ENCODE peak calls at places on chromosomes 13 and 19, in seven cellular contexts. J is HAP-1; T is EH; Z is NCI-H446 treated with DMSO at 0.1 percent for 48 hours; Q is ACHN; I is fibroblast of the conjunctiva; M is stimulated activated CD4-positive, alpha-beta T cell treated with anti-CD3 and anti-CD28 coated beads, Interleukin-1b, Interleukin-23, amount 100 ng/mL, for 1 hour. K is an unnamed sample.
A peak's percentile ranks its signal among the peaks of the same experiment; 100 is the strongest.

GRCh38 chr19:38713227-38713649 is 31.0 kb downstream of the CAPN12 start:
- DNase-seq in J (no peak), T (no peak), Q (no peak), I (peak; percentile 86), M (no peak), Z (no peak), K (no peak)

GRCh38 chr13:98447881-98448641 is 128.8 kb downstream of the STK24 start:
- DNase-seq in Z (no peak), Q (no peak), J (peak; percentile 75), I (no peak), T (peak; percentile 48), M (no peak), K (peak; percentile 79)

GRCh38 chr19:5214371-5214770 is 126.2 kb downstream of the PTPRS start:
- DNase-seq in T (no peak), Q (no peak), Z (no peak), J (no peak), M (no peak), I (no peak), K (no peak)

GRCh38 chr19:7522072-7522922 is at the start of gene MCOLN1:
- DNase-seq in J (peak; percentile 100), Z (peak; percentile 91), M (peak; percentile 99), I (peak; percentile 95), Q (peak; percentile 95), T (peak; percentile 97), K (peak; percentile 95)

GRCh38 chr19:34994643-34995471 is 5.3 kb upstream of the GRAMD1A start:
- DNase-seq in J (no peak), Q (no peak), Z (no peak), M (no peak), T (no peak), I (no peak), K (no peak)

GRCh38 chr13:110302154-110302553 is 4.8 kb downstream of the COL4A1 start:
- DNase-seq in J (no peak), M (no peak), I (no peak), T (no peak), Z (no peak), Q (no peak), K (no peak)

GRCh38 chr19:32336259-32337111 is 8.9 kb upstream of the ZNF507 start:
- DNase-seq in J (no peak), T (peak; percentile 48), M (no peak), Q (no peak), I (peak; percentile 38), Z (no peak), K (no peak)

GRCh38 chr13:94173312-94173854 is 306.1 kb downstream of the DCT start:
- DNase-seq in M (no peak), J (no peak), T (peak; percentile 18), I (no peak), Z (no peak), Q (no peak), K (no peak)

GRCh38 chr19:8536282-8536681 is 22.3 kb upstream of the ZNF414 start:
- DNase-seq in Q (no peak), I (no peak), M (no peak), J (no peak), T (no peak), Z (no peak), K (no peak)

GRCh38 chr13:112057736-112058518 is 9.0 kb upstream of the SOX1 start:
- DNase-seq in I (no peak), M (no peak), J (no peak), Z (no peak), T (no peak), Q (no peak), K (no peak)

GRCh38 chr13:100534147-100534818 is 54.3 kb downstream of the GGACT start:
- DNase-seq in I (no peak), J (no peak), T (no peak), Z (no peak), M (no peak), Q (no peak), K (no peak)

GRCh38 chr19:16420781-16421386 is 50.9 kb downstream of the EPS15L1 start:
- DNase-seq in Z (no peak), M (no peak), Q (no peak), I (no peak), T (no peak), J (no peak), K (no peak)

GRCh38 chr13:92187378-92187989 is 789.1 kb downstream of the GPC5 start:
- DNase-seq in Z (no peak), M (no peak), T (peak; percentile 6), I (no peak), Q (peak; percentile 41), J (peak; percentile 48), K (peak; percentile 62)

GRCh38 chr13:102815788-102816187 is 16.9 kb downstream of the BIVM start:
- DNase-seq in Z (no peak), T (no peak), J (no peak), I (no peak), Q (no peak), M (no peak), K (no peak)

GRCh38 chr13:48635478-48635877 is 18.3 kb upstream of the CYSLTR2 start:
- DNase-seq in Z (no peak), I (no peak), Q (no peak), J (no peak), T (no peak), M (no peak), K (no peak)

GRCh38 chr19:12801466-12802266 is at the start of the genes PRDX2 and THSD8:
- DNase-seq in Z (peak; percentile 33), M (no peak), Q (peak; percentile 51), J (peak; percentile 92), I (no peak), T (peak; percentile 66), K (no peak)

GRCh38 chr19:54882758-54883157 is 8.7 kb downstream of the FCAR start:
- DNase-seq in T (no peak), J (no peak), Q (no peak), Z (no peak), M (no peak), I (no peak), K (peak; percentile 44)

GRCh38 chr13:110509478-110509926 is 52.0 kb downstream of the RAB20 start:
- DNase-seq in J (no peak), Q (no peak), Z (no peak), T (no peak), M (no peak), I (no peak), K (peak; percentile 59)

GRCh38 chr13:100954430-100955361 is 280.1 kb upstream of the TMTC4 start:
- DNase-seq in J (no peak), Z (peak; percentile 83), I (no peak), T (peak; percentile 3), M (no peak), Q (no peak), K (no peak)

GRCh38 chr19:14556662-14557188 is 15.1 kb downstream of the NDUFB7 start:
- DNase-seq in M (no peak), I (peak; percentile 77), J (peak; percentile 88), T (peak; percentile 79), Z (no peak), Q (peak; percentile 70), K (peak; percentile 68)